ENCODE peak calls at places on chromosome 3, in seven cellular contexts. V is posterior cingulate gyrus, D is osteoblast, F is SJSA1, T is choroid plexus epithelial cell, C is progenitor cell of endocrine pancreas, E is caudate nucleus. Z is an unnamed sample.

GRCh38 chr3:109545746-109546145 is 208.4 kb upstream of the DPPA4 start:
- DNase-seq in F (no peak), D (no peak), E (no peak), V (no peak), T (no peak), C (no peak), Z (no peak)

GRCh38 chr3:9036327-9037112 is 73.2 kb upstream of the RAD18 start:
- DNase-seq in T (peak), F (peak), E (no peak), C (no peak), V (no peak), D (no peak), Z (no peak)

GRCh38 chr3:130688677-130689076 is 58.0 kb downstream of the PIK3R4 start:
- DNase-seq in E (no peak), D (no peak), V (no peak), T (no peak), C (no peak), F (no peak), Z (no peak)

GRCh38 chr3:124486324-124486723 is 243.9 kb upstream of the UMPS start:
- DNase-seq in F (no peak), D (peak), T (peak), C (no peak), V (no peak), E (no peak), Z (no peak)

GRCh38 chr3:71064288-71064975 is 519.1 kb downstream of the FOXP1 start:
- DNase-seq in V (no peak), C (peak), F (peak), T (peak), D (peak), E (no peak), Z (no peak)

GRCh38 chr3:52388933-52389332 is 56.0 kb downstream of the SEMA3G start:
- DNase-seq in C (no peak), E (no peak), D (peak), V (no peak), T (peak), F (no peak), Z (no peak)

GRCh38 chr3:53547327-53547726 is 52.9 kb downstream of the CACNA1D start:
- DNase-seq in T (no peak), D (no peak), V (no peak), F (no peak), E (no peak), C (no peak), Z (no peak)

GRCh38 chr3:74469151-74469550 is 145.3 kb downstream of the CNTN3 start:
- DNase-seq in C (no peak), T (no peak), E (no peak), D (no peak), F (no peak), V (no peak), Z (no peak)

GRCh38 chr3:186094696-186095095 is 14.2 kb downstream of the ETV5 start:
- DNase-seq in C (no peak), E (no peak), D (no peak), V (no peak), T (no peak), F (no peak), Z (no peak)

GRCh38 chr3:64971584-64971983 is 283.8 kb upstream of the ADAMTS9 start:
- DNase-seq in T (no peak), C (no peak), V (no peak), D (no peak), F (no peak), E (no peak), Z (no peak)

GRCh38 chr3:61532739-61533500 is 28.5 kb upstream of the PTPRG start:
- DNase-seq in T (no peak), C (no peak), E (no peak), D (no peak), V (no peak), F (no peak), Z (no peak)

GRCh38 chr3:53485675-53486365 is 8.6 kb upstream of the CACNA1D start:
- DNase-seq in T (no peak), F (no peak), E (no peak), V (no peak), C (no peak), D (no peak), Z (no peak)

GRCh38 chr3:49104427-49105291 is at the start of gene QARS1:
- DNase-seq in D (peak), V (peak), E (peak), T (peak), F (peak), C (peak), Z (peak)

GRCh38 chr3:144463916-144464315 is 492.3 kb downstream of the DIPK2A start:
- DNase-seq in F (no peak), V (no peak), T (no peak), C (no peak), D (no peak), E (no peak), Z (no peak)

GRCh38 chr3:15973414-15973813 is 175.6 kb upstream of the ANKRD28 start:
- DNase-seq in C (no peak), T (no peak), E (no peak), D (no peak), V (no peak), F (no peak), Z (no peak)

GRCh38 chr3:153038779-153039178 is 123.2 kb upstream of the RAP2B start:
- DNase-seq in F (no peak), T (peak), E (no peak), C (no peak), V (no peak), D (no peak), Z (no peak)

GRCh38 chr3:192847918-192848317 is 69.7 kb downstream of the MB21D2 start:
- DNase-seq in E (no peak), F (peak), C (no peak), T (peak), D (no peak), V (no peak), Z (no peak)

GRCh38 chr3:78115983-78116382 is 1076.1 kb downstream of the ROBO2 start:
- DNase-seq in F (no peak), C (no peak), T (no peak), E (no peak), V (no peak), D (no peak), Z (no peak)

GRCh38 chr3:169387751-169388696 is 275.5 kb downstream of the MECOM start:
- DNase-seq in C (no peak), E (no peak), F (no peak), D (no peak), V (no peak), T (peak), Z (no peak)

GRCh38 chr3:70744536-70744935 is 432.1 kb upstream of the MDFIC2 start:
- DNase-seq in T (peak), C (no peak), D (no peak), E (no peak), V (no peak), F (no peak), Z (no peak)

GRCh38 chr3:24018784-24019570 is 73.9 kb downstream of the NR1D2 start:
- DNase-seq in F (no peak), T (no peak), V (no peak), E (no peak), D (no peak), C (no peak), Z (no peak)

GRCh38 chr3:188432826-188433525 is 279.0 kb downstream of the LPP start:
- DNase-seq in E (no peak), D (no peak), C (no peak), F (no peak), V (no peak), T (peak), Z (peak)

GRCh38 chr3:193768069-193768391 is 175.0 kb downstream of the OPA1 start:
- DNase-seq in E (no peak), C (no peak), V (no peak), T (peak), F (no peak), D (peak), Z (no peak)

GRCh38 chr3:69747511-69748248 is 8.4 kb downstream of the MITF start:
- DNase-seq in T (peak), F (peak), V (no peak), E (no peak), C (no peak), D (no peak), Z (no peak)